ENCODE peak calls at places on chromosomes 11 and 22, in seven cellular contexts. T is HCT116, I is SK-N-SH, P is HepG2, R is K562, B is H1, V is GM12878. C is an unnamed sample.

GRCh38 chr22:30262917-30263741 is 3.5 kb downstream of the OSM start:
- DNase-seq in T (no peak), I (peak), V (no peak), P (peak), R (peak), B (peak), C (peak)

GRCh38 chr11:37282367-37282766 is 684.3 kb upstream of the RAG2 start:
- DNase-seq in P (no peak), B (no peak), I (no peak), V (no peak), R (no peak), T (no peak), C (no peak)

GRCh38 chr11:77149716-77150392 is 21.8 kb downstream of the MYO7A start:
- DNase-seq in V (no peak), B (no peak), I (no peak), T (no peak), P (no peak), R (no peak), C (no peak)

GRCh38 chr22:32583074-32583677 is 108.6 kb downstream of the FBXO7 start:
- DNase-seq in R (no peak), T (no peak), V (no peak), B (no peak), I (no peak), P (no peak), C (no peak)

GRCh38 chr11:112795142-112795815 is 165.9 kb upstream of the NCAM1 start:
- DNase-seq in T (peak), I (peak), B (peak), R (peak), P (peak), V (no peak), C (peak)

GRCh38 chr11:121520243-121521144 is 67.7 kb upstream of the SORL1-AS1 start:
- DNase-seq in B (no peak), T (no peak), I (no peak), R (no peak), P (no peak), V (no peak), C (no peak)

GRCh38 chr11:91998466-91998865 is 226.2 kb upstream of the FAT3 start:
- DNase-seq in V (no peak), R (no peak), I (no peak), B (no peak), P (no peak), T (no peak), C (no peak)

GRCh38 chr11:17852246-17852645 is 117.7 kb downstream of the KCNC1 start:
- DNase-seq in V (no peak), B (no peak), T (no peak), I (no peak), R (no peak), P (no peak), C (no peak)

GRCh38 chr22:31540966-31541365 is 44.6 kb downstream of the SFI1 start:
- DNase-seq in T (no peak), B (no peak), I (no peak), P (no peak), V (no peak), R (no peak), C (no peak)

GRCh38 chr11:7143908-7144307 is 55.1 kb downstream of the RBMXL2 start:
- DNase-seq in B (no peak), T (peak), I (no peak), R (no peak), P (no peak), V (no peak), C (peak)

GRCh38 chr22:17283423-17283822 is 64.2 kb upstream of the ADA2 start:
- DNase-seq in I (no peak), P (no peak), T (no peak), V (no peak), R (no peak), B (no peak), C (no peak)

GRCh38 chr22:47388778-47389177 is 626.3 kb downstream of the TBC1D22A start:
- DNase-seq in P (no peak), R (no peak), I (no peak), V (no peak), B (no peak), T (no peak), C (no peak)

GRCh38 chr11:15883349-15883961 is 472.9 kb downstream of the SOX6 start:
- DNase-seq in I (no peak), V (no peak), B (no peak), T (no peak), R (no peak), P (no peak), C (no peak)

GRCh38 chr22:20523118-20523983 is 15.9 kb downstream of the MED15 start:
- DNase-seq in V (no peak), B (no peak), I (no peak), T (no peak), P (no peak), R (peak), C (no peak)

GRCh38 chr11:69051381-69052342 is 2.9 kb downstream of the TPCN2 start:
- DNase-seq in T (no peak), B (no peak), V (no peak), I (no peak), R (no peak), P (no peak), C (no peak)

DNA sequence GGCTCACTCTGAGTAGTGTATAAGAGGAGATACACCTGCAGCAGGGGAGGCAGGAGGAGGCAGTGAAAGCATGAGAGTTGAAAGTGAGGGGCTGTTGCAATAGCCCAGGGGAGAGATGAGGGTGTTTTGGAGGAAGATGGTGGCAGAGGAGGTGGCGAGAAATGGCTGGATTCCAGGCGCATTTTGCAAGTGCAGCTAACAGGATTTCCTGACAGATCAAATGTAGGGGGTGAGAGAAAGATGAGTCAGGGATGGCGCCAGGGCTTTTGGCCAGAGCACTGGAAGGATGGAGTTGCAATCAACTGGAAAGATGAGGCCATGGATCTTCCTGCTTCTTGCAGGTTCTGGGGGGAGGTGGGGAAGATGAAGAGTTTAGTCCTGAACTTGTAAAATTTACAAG is 16.8 kb upstream of the TSPAN18 start:
- DNase-seq in B (no peak), R (no peak), I (no peak), V (no peak), T (no peak), P (no peak), C (no peak)
- TF ChIP-seq JUND in B (no peak), R (no peak), I (no peak), V (no peak), T (no peak), P (no peak), C (no peak)

GRCh38 chr11:66362481-66363147 is 8.9 kb downstream of the SLC29A2 start:
- DNase-seq in R (peak), V (no peak), P (no peak), I (no peak), T (no peak), B (no peak), C (no peak)

GRCh38 chr11:66363187-66363601 is 8.4 kb downstream of the SLC29A2 start:
- DNase-seq in B (no peak), I (no peak), T (no peak), R (peak), P (no peak), V (no peak), C (no peak)

GRCh38 chr11:66365711-66366619 is 5.6 kb downstream of the SLC29A2 start:
- DNase-seq in B (no peak), V (no peak), I (no peak), T (no peak), R (peak), P (no peak), C (no peak)

GRCh38 chr11:66365166-66365565 is 6.4 kb downstream of the SLC29A2 start:
- DNase-seq in T (no peak), P (no peak), R (peak), V (no peak), I (no peak), B (no peak), C (no peak)

GRCh38 chr11:66363805-66364535 is 7.6 kb downstream of the SLC29A2 start:
- DNase-seq in P (no peak), R (peak), V (no peak), T (no peak), B (peak), I (peak), C (peak)
- TF ChIP-seq JUND in P (no peak), R (no peak), V (no peak), T (no peak), B (no peak), I (no peak), C (no peak)

GRCh38 chr22:49113758-49114157 is 713.9 kb downstream of the BRD1 start:
- DNase-seq in V (no peak), R (no peak), P (no peak), T (no peak), B (no peak), I (no peak), C (no peak)
- TF ChIP-seq JUND in V (no peak), R (no peak), P (no peak), T (no peak), B (no peak), I (no peak), C (no peak)

GRCh38 chr22:36274547-36274946 is 21.6 kb downstream of the APOL1 start:
- DNase-seq in R (no peak), I (no peak), T (no peak), P (no peak), V (no peak), B (no peak), C (no peak)
- TF ChIP-seq JUND in R (no peak), I (no peak), T (no peak), P (no peak), V (no peak), B (no peak), C (no peak)

DNA sequence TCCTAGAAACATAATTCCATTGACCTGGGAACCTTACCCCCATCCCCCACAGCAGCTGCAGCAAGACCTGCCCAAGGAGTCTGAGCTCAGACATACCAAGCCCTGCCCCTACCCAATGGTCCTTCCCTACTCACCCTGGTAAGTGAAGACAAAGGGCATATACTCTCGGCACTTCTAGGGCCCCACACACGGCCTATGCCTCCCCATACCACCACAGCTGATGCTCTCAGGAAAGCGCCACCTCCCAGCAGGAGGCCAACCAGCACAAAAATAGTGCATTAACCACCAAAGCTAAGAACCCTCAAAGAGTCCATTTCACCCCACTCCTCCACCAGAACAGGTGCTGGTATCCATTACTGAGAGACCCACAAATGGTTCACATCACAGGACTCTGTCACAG is 74.4 kb upstream of the GUCY1A2 start:
- DNase-seq in V (no peak), P (no peak), I (no peak), T (no peak), B (no peak), R (no peak), C (no peak)
- TF ChIP-seq JUND in V (no peak), P (no peak), I (no peak), T (no peak), B (no peak), R (no peak), C (no peak)

DNA sequence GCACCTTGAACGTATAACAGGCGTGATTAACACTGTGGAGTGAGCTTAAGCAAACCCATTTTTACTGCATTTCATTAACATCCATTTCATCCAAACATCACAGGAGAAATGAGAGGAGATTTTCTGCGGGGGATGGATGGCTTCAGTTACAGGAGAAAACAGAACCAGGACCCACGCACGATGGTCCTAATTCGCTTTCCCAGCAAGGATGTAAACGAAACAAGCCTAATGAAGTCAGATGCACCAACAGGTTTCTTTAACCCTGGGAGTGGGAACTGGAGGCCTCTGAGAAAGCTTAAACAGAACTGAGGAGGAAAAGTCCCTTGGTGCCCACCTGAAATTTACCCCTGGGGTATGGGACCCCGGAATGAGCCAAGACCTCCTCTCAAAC is 2.7 kb downstream of the CADM1 start:
- DNase-seq in B (no peak), I (no peak), R (no peak), V (no peak), T (no peak), P (no peak), C (no peak)
- TF ChIP-seq JUND in B (no peak), I (no peak), R (no peak), V (no peak), T (no peak), P (no peak), C (no peak)

GRCh38 chr22:44278234-44279058 is 34.3 kb downstream of the SHISAL1 start:
- DNase-seq in I (no peak), R (no peak), B (no peak), T (no peak), V (no peak), P (no peak), C (no peak)

GRCh38 chr22:44277404-44278135 is 35.2 kb downstream of the SHISAL1 start:
- DNase-seq in T (no peak), B (no peak), R (no peak), I (no peak), V (no peak), P (no peak), C (no peak)

GRCh38 chr22:44281706-44282637 is 30.8 kb downstream of the SHISAL1 start:
- DNase-seq in I (no peak), V (no peak), B (no peak), R (no peak), P (no peak), T (no peak), C (no peak)

GRCh38 chr22:44279059-44279340 is 33.8 kb downstream of the SHISAL1 start:
- DNase-seq in T (no peak), B (no peak), V (no peak), P (no peak), I (no peak), R (no peak), C (peak)

GRCh38 chr22:44280665-44281188 is 32.0 kb downstream of the SHISAL1 start:
- DNase-seq in I (no peak), B (no peak), T (no peak), R (no peak), P (no peak), V (no peak), C (no peak)
- TF ChIP-seq JUND in I (no peak), B (no peak), T (no peak), R (no peak), P (no peak), V (no peak), C (no peak)